ENCODE peak calls at places on chromosome 18, in five cellular contexts. Y, G, U, N and D are unnamed samples.

GRCh38 chr18:21257383-21257782 is 15.4 kb downstream of the GREB1L start:
- DNase-seq in Y (no peak), G (no peak), U (no peak), N (no peak), D (no peak)

GRCh38 chr18:67628674-67629073 is 112.2 kb upstream of the DSEL start:
- DNase-seq in Y (no peak), G (no peak), U (no peak), N (no peak), D (no peak)

GRCh38 chr18:47557160-47557559 is 305.7 kb upstream of the SKOR2 start:
- DNase-seq in Y (no peak), G (no peak), U (peak; percentile 26), N (no peak), D (no peak)

GRCh38 chr18:34866739-34867138 is 156.6 kb downstream of the DTNA start:
- DNase-seq in Y (no peak), G (no peak), U (no peak), N (no peak), D (no peak)

GRCh38 chr18:33404244-33404873 is 36.2 kb downstream of the CCDC178 start:
- DNase-seq in Y (no peak), G (no peak), U (no peak), N (no peak), D (no peak)

GRCh38 chr18:61637319-61637718 is 255.5 kb downstream of the RNF152 start:
- DNase-seq in Y (peak; percentile 67), G (no peak), U (peak; percentile 57), N (no peak), D (no peak)

GRCh38 chr18:13272411-13272810 is 53.9 kb downstream of the LDLRAD4 start:
- DNase-seq in Y (no peak), G (no peak), U (no peak), N (no peak), D (no peak)

GRCh38 chr18:54261894-54262293 is 7.4 kb upstream of the POLI start:
- DNase-seq in Y (no peak), G (no peak), U (no peak), N (no peak), D (no peak)

GRCh38 chr18:60775978-60776377 is 403.4 kb upstream of the MC4R start:
- DNase-seq in Y (no peak), G (no peak), U (no peak), N (no peak), D (no peak)

GRCh38 chr18:13185675-13186198 is 32.8 kb upstream of the LDLRAD4 start:
- DNase-seq in Y (no peak), G (no peak), U (no peak), N (no peak), D (no peak)

GRCh38 chr18:77006305-77007175 is 126.0 kb downstream of the MBP start:
- DNase-seq in Y (no peak), G (no peak), U (no peak), N (no peak), D (no peak)

GRCh38 chr18:58511306-58511705 is 117.6 kb downstream of the ALPK2 start:
- DNase-seq in Y (no peak), G (no peak), U (no peak), N (no peak), D (no peak)

GRCh38 chr18:78271790-78272189 is 707.8 kb upstream of the SALL3 start:
- DNase-seq in Y (no peak), G (no peak), U (no peak), N (no peak), D (no peak)

GRCh38 chr18:36139251-36139650 is 9.6 kb downstream of the ELP2 start:
- DNase-seq in Y (no peak), G (no peak), U (no peak), N (no peak), D (no peak)

GRCh38 chr18:26503382-26503781 is 45.0 kb downstream of the KCTD1 start:
- DNase-seq in Y (no peak), G (no peak), U (no peak), N (no peak), D (no peak)

GRCh38 chr18:12921178-12921577 is 26.6 kb upstream of the SEH1L start:
- DNase-seq in Y (no peak), G (no peak), U (no peak), N (no peak), D (no peak)

DNA sequence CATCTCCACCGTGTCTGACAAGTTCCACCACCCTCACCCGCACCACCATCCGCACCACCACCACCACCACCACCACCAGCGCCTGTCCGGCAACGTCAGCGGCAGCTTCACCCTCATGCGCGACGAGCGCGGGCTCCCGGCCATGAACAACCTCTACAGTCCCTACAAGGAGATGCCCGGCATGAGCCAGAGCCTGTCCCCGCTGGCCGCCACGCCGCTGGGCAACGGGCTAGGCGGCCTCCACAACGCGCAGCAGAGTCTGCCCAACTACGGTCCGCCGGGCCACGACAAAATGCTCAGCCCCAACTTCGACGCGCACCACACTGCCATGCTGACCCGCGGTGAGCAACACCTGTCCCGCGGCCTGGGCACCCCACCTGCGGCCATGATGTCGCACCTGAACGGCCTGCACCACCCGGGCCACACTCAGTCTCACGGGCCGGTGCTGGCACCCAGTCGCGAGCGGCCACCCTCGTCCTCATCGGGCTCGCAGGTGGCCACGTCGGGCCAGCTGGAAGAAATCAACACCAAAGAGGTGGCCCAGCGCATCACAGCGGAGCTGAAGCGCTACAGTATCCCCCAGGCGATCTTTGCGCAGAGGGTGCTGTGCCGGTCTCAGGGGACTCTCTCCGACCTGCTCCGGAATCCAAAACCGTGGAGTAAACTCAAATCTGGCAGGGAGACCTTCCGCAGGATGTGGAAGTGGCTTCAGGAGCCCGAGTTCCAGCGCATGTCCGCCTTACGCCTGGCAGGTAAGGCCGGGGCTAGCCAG is 1.2 kb downstream of the ONECUT2 start:
- DNase-seq in Y (no peak), G (no peak), U (no peak), N (no peak), D (no peak)
- H3K4me3 ChIP-seq in Y (no peak overlapping the region), G (no peak overlapping the region), U (peak overlapping the region; percentile 82), N (peak overlapping the region; percentile 54), D (no peak overlapping the region)

GRCh38 chr18:79681484-79682387 is 2.1 kb downstream of the CTDP1 start:
- DNase-seq in Y (peak; percentile 85), G (no peak), U (no peak), N (no peak), D (no peak)
- TF ChIP-seq CTCF in Y (no peak), G (no peak), U (no peak), N (no peak), D (no peak)

DNA sequence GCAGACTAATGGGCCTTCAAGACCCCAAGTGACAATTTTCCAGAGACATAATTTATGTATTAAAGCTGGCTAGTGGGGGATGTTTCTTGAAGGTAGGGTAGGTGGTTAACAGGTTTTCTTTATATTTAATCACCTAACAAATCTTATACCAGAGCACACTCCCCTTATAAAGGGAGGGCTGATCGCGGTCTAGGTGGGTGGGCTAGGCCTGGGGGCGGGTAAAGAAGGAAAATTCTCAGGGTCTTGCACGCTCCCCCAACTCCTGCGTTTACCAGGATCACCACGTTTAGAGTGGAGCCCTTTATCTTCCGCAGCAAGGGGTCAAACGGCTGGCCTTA is 19.9 kb upstream of the CXXC1 start:
- DNase-seq in Y (no peak), G (no peak), U (no peak), N (no peak), D (no peak)
- H3K4me3 ChIP-seq in Y (peak overlapping the region; percentile 37), G (peak overlapping the region; percentile 40), U (peak overlapping the region; percentile 73), N (peak overlapping the region; percentile 54), D (peak overlapping the region; percentile 54)

GRCh38 chr18:64546451-64546850 is 397.6 kb upstream of the LINC00305 start:
- DNase-seq in Y (no peak), G (no peak), U (no peak), N (no peak), D (no peak)
- TF ChIP-seq CTCF in Y (no peak), G (no peak), U (no peak), N (no peak), D (no peak)

DNA sequence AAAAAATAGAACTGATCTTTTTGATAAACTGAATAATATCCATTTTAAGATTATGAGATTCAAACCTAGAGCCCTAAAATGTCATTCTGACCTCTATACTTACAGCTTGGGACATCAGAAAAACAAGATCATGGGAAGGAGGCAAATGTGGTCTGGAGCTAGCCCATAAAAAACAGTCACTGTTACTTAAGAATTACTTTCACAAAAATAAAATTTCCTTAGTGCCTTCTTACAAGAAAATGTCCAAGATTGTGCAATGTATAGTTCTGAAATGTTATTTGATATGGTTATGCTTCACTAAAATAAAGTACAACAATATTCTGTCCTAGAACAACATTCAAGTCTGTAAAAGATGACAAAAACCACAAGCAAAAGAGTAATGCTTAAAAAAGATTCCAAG is 247.6 kb downstream of the DYM start:
- DNase-seq in Y (no peak), G (no peak), U (no peak), N (no peak), D (no peak)
- H3K4me3 ChIP-seq in Y (no peak overlapping the region), G (no peak overlapping the region), U (no peak overlapping the region), N (no peak overlapping the region), D (no peak overlapping the region)

GRCh38 chr18:74286106-74286856 is 5.5 kb downstream of the CYB5A start:
- DNase-seq in Y (no peak), G (no peak), U (no peak), N (no peak), D (no peak)
- TF ChIP-seq CTCF in Y (no peak), G (no peak), U (no peak), N (no peak), D (no peak)

GRCh38 chr18:28740575-28740974 is 563.6 kb upstream of the CDH2 start:
- DNase-seq in Y (no peak), G (no peak), U (no peak), N (no peak), D (no peak)

GRCh38 chr18:28735731-28736130 is 558.8 kb upstream of the CDH2 start:
- DNase-seq in Y (no peak), G (no peak), U (no peak), N (no peak), D (peak; percentile 69)

GRCh38 chr18:28736951-28737350 is 560.0 kb upstream of the CDH2 start:
- DNase-seq in Y (no peak), G (no peak), U (no peak), N (no peak), D (peak; percentile 47)

DNA sequence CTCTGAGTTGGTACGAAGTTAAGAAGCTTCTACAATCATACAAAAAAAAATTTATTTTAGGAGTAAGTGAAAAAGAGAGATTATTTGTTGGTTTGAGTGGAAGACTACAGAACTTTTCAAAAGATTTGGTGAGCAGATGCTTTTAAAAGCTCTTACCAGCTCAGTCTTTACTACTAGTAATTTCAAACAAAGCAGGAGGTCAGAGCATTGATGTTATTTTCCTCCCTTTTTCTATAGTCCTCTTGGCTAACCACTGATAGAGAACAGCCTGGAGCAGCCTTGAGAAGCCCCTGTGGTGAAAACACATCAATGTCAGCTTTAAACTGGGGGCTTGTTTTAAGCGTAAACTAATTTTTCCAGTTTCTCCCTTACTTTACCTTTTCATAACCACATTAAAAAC is 559.3 kb upstream of the CDH2 start:
- DNase-seq in Y (no peak), G (no peak), U (no peak), N (no peak), D (no peak)
- H3K4me3 ChIP-seq in Y (no peak overlapping the region), G (no peak overlapping the region), U (no peak overlapping the region), N (no peak overlapping the region), D (no peak overlapping the region)